ENCODE peak calls at places on chromosomes 6 and 20, in five cellular contexts. M, C, T, Q and E are unnamed samples.

GRCh38 chr20:59134182-59134581 is 29.4 kb upstream of the ZNF831 start:
- DNase-seq in M (no peak), C (no peak), T (no peak), Q (no peak), E (no peak)

GRCh38 chr20:31256959-31257358 is 505 bp upstream of the DEFB115 start:
- DNase-seq in M (no peak), C (no peak), T (no peak), Q (no peak), E (no peak)

GRCh38 chr20:46634528-46634927 is 16.7 kb downstream of the SLC13A3 start:
- DNase-seq in M (no peak), C (no peak), T (no peak), Q (no peak), E (no peak)

GRCh38 chr6:127300411-127300810 is 33.7 kb downstream of the RNF146 start:
- DNase-seq in M (no peak), C (no peak), T (no peak), Q (no peak), E (no peak)

GRCh38 chr20:8309638-8310037 is 177.6 kb downstream of the PLCB1 start:
- DNase-seq in M (no peak), C (no peak), T (no peak), Q (no peak), E (no peak)

GRCh38 chr6:43977404-43978111 is 149.7 kb downstream of the MRPL14 start:
- DNase-seq in M (no peak), C (no peak), T (no peak), Q (no peak), E (peak; percentile 23)

GRCh38 chr6:164168595-164168994 is 754.1 kb downstream of the QKI start:
- DNase-seq in M (no peak), C (no peak), T (no peak), Q (no peak), E (no peak)

GRCh38 chr6:75824160-75824559 is 75.1 kb downstream of the MYO6 start:
- DNase-seq in M (no peak), C (no peak), T (no peak), Q (no peak), E (no peak)

GRCh38 chr6:102812242-102812641 is 1418.7 kb downstream of the GRIK2 start:
- DNase-seq in M (no peak), C (no peak), T (no peak), Q (no peak), E (no peak)

GRCh38 chr6:155740781-155741399 is 285.3 kb upstream of the NOX3 start:
- DNase-seq in M (no peak), C (no peak), T (no peak), Q (no peak), E (no peak)

GRCh38 chr6:27053738-27054137 is 193.8 kb upstream of the PRSS16 start:
- DNase-seq in M (no peak), C (no peak), T (no peak), Q (no peak), E (no peak)

GRCh38 chr20:503048-503737 is 40.4 kb downstream of the CSNK2A1 start:
- DNase-seq in M (no peak), C (no peak), T (no peak), Q (no peak), E (no peak)
- H3K4me1 ChIP-seq in M (no peaks in the 10 kb centered on the region), C (peaks cover 40% of the 10 kb centered on the region), T (peaks cover 2% of the 10 kb centered on the region), Q (no peaks in the 10 kb centered on the region), E (peaks cover 8% of the 10 kb centered on the region)

GRCh38 chr20:24992420-24993205 is at the start of gene APMAP:
- DNase-seq in M (peak; percentile 97), C (peak; percentile 94), T (peak; percentile 97), Q (peak; percentile 98), E (peak; percentile 98)
- TF ChIP-seq EP300 in M (no peak), C (peak; percentile 23), T (no peak), Q (no peak), E (no peak)

DNA sequence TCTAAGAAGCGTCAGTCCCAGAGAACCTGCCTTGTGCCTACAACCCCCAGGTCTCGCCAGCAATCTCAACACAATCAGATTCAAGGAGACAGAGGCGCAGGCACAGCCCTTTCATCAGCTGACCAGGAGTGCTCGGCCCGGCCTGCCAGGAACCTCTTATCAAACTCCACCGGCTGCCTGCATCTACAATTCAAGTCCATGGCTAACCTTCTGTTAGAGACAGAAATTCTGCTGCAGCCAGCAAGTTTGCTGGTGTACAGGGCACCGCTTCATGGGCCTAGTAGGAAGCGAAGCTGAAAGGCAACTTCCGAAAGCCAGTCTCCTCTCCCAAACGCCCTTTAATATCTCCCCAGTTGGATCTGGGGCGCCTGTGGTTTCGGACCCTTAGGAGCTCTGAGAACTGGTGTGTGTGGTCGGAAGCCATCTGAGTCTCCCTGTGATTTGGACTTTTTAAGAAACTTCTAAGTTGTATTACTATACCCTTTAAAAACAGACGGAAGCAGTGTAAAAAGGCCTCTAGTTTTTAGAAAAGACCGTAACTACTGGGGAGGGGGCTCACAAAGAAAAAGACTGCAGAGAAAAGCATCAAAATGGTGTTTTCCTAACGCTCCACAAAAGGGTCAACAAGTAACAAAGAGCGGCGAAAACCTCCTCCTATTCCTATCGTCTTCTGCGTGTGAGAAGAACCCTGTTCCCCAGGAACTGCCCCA is 1.7 kb downstream of the EZR start:
- DNase-seq in M (peak; percentile 68), C (peak; percentile 49), T (peak; percentile 70), Q (peak; percentile 56), E (peak; percentile 83)
- TF ChIP-seq POLR2AphosphoS5 in M (no peak), C (no peak), T (no peak), Q (no peak), E (peak; percentile 78)

GRCh38 chr6:129754750-129755149 is 44.8 kb upstream of the ARHGAP18 start:
- DNase-seq in M (no peak), C (no peak), T (no peak), Q (no peak), E (no peak)

GRCh38 chr6:129749749-129750120 is 39.8 kb upstream of the ARHGAP18 start:
- DNase-seq in M (no peak), C (no peak), T (no peak), Q (no peak), E (no peak)

GRCh38 chr6:129750390-129750789 is 40.4 kb upstream of the ARHGAP18 start:
- DNase-seq in M (no peak), C (no peak), T (no peak), Q (no peak), E (no peak)

GRCh38 chr6:129755787-129756186 is 45.8 kb upstream of the ARHGAP18 start:
- DNase-seq in M (no peak), C (no peak), T (no peak), Q (no peak), E (no peak)

DNA sequence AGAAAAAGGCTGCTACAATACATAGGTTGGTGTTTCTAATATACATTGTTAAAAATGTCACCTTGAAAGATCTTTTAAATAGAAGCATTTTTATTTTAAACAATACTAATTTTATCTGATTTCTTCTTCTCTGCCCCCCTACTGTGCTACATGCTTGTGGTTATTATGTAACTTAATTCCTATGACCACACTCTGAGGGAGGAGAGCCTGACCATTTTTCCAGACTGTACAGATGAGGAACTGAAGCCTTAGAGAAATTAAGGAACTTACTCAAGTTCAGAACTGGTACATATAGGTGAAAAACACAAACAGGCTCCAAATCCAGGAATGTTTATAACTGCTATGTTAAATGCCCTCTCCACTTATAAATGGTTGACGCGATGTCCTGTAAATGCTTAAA is 43.4 kb upstream of the ARHGAP18 start:
- DNase-seq in M (no peak), C (no peak), T (no peak), Q (no peak), E (no peak)
- H3K4me1 ChIP-seq in M (no peaks in the 10 kb centered on the region), C (peaks cover 22% of the 10 kb centered on the region), T (peaks cover 5% of the 10 kb centered on the region), Q (peaks cover 52% of the 10 kb centered on the region), E (peaks cover 38% of the 10 kb centered on the region)

GRCh38 chr20:37693629-37694626 is at the start of gene CTNNBL1:
- DNase-seq in M (peak; percentile 98), C (peak; percentile 98), T (peak; percentile 98), Q (peak; percentile 94), E (peak; percentile 98)
- TF ChIP-seq EP300 in M (no peak), C (peak; percentile 47), T (no peak), Q (no peak), E (no peak)